ENCODE peak calls at places on chromosome 12, in ten cellular contexts. O, R, Z, V, U, D, C, T, P and G are unnamed samples. For H3K27me3 and H3K4me1, the result is how much of the 10 kb centered on the place peaks cover.

GRCh38 chr12:125387206-125387605 is 322.0 kb downstream of the AACS start:
- DNase-seq in O (no peak), R (no peak), Z (no peak), V (no peak), U (no peak), D (peak), C (no peak), T (no peak), P (no peak), G (no peak)

GRCh38 chr12:113424915-113425823 is 3.0 kb downstream of the SDSL start:
- DNase-seq in O (peak), R (no peak), Z (no peak), V (no peak), U (peak), D (no peak), C (peak), T (peak), P (peak), G (peak)

GRCh38 chr12:130920711-130921381 is 32.9 kb upstream of the ADGRD1 start:
- DNase-seq in O (no peak), R (peak), Z (no peak), V (no peak), U (peak), D (no peak), C (peak), T (peak), P (peak), G (peak)

GRCh38 chr12:22981711-22982110 is 356.7 kb downstream of the ETNK1 start:
- DNase-seq in O (no peak), R (no peak), Z (no peak), V (no peak), U (peak), D (no peak), C (no peak), T (no peak), P (no peak), G (no peak)

GRCh38 chr12:3313655-3314305 is 177.2 kb upstream of the PRMT8 start:
- DNase-seq in O (no peak), R (no peak), Z (no peak), V (no peak), U (peak), D (no peak), C (no peak), T (no peak), P (peak), G (no peak)

GRCh38 chr12:19856389-19856788 is 417.1 kb downstream of the AEBP2 start:
- DNase-seq in O (no peak), R (no peak), Z (no peak), V (no peak), U (peak), D (no peak), C (no peak), T (no peak), P (no peak), G (no peak)

GRCh38 chr12:115857160-115857920 is 420.2 kb downstream of the MED13L start:
- DNase-seq in O (no peak), R (no peak), Z (no peak), V (no peak), U (no peak), D (no peak), C (no peak), T (no peak), P (no peak), G (no peak)

GRCh38 chr12:71107976-71108749 is 49.6 kb downstream of the TSPAN8 start:
- DNase-seq in O (no peak), R (no peak), Z (no peak), V (no peak), U (no peak), D (no peak), C (no peak), T (no peak), P (peak), G (no peak)

GRCh38 chr12:57810450-57810849 is 8.1 kb downstream of the AVIL start:
- DNase-seq in O (peak), R (no peak), Z (no peak), V (no peak), U (peak), D (no peak), C (no peak), T (no peak), P (no peak), G (no peak)

GRCh38 chr12:16168078-16168477 is 109.4 kb downstream of the SLC15A5 start:
- DNase-seq in O (no peak), R (no peak), Z (no peak), V (no peak), U (no peak), D (no peak), C (no peak), T (no peak), P (no peak), G (no peak)

GRCh38 chr12:53289891-53290290 is 5.5 kb upstream of the PFDN5 start:
- DNase-seq in O (no peak), R (no peak), Z (no peak), V (no peak), U (peak), D (no peak), C (no peak), T (no peak), P (no peak), G (no peak)

GRCh38 chr12:22709292-22709691 is 84.3 kb downstream of the ETNK1 start:
- DNase-seq in O (no peak), R (no peak), Z (no peak), V (no peak), U (no peak), D (no peak), C (no peak), T (no peak), P (no peak), G (no peak)

GRCh38 chr12:21852251-21852650 is 77.7 kb upstream of the KCNJ8 start:
- DNase-seq in O (no peak), R (no peak), Z (no peak), V (no peak), U (peak), D (no peak), C (no peak), T (no peak), P (no peak), G (no peak)

GRCh38 chr12:43501705-43502104 is 50.3 kb downstream of the ADAMTS20 start:
- DNase-seq in O (no peak), R (no peak), Z (no peak), V (no peak), U (peak), D (no peak), C (no peak), T (no peak), P (no peak), G (no peak)

GRCh38 chr12:89470741-89471504 is 53.7 kb downstream of the GALNT4 start:
- DNase-seq in O (no peak), R (no peak), Z (no peak), V (no peak), U (peak), D (no peak), C (no peak), T (no peak), P (no peak), G (no peak)

GRCh38 chr12:92759634-92760268 is 57.0 kb downstream of the PLEKHG7 start:
- DNase-seq in O (no peak), R (no peak), Z (no peak), V (no peak), U (peak), D (no peak), C (no peak), T (no peak), P (no peak), G (no peak)

GRCh38 chr12:32821293-32822089 is 65.8 kb upstream of the YARS2 start:
- DNase-seq in O (no peak), R (no peak), Z (no peak), V (no peak), U (no peak), D (no peak), C (no peak), T (no peak), P (no peak), G (no peak)

GRCh38 chr12:62075860-62076259 is 184.3 kb upstream of the USP15 start:
- DNase-seq in O (no peak), R (no peak), Z (no peak), V (no peak), U (no peak), D (no peak), C (no peak), T (no peak), P (no peak), G (no peak)

GRCh38 chr12:115467531-115467930 is 783.6 kb upstream of the TBX3 start:
- DNase-seq in O (no peak), R (no peak), Z (no peak), V (no peak), U (peak), D (no peak), C (no peak), T (no peak), P (no peak), G (no peak)

GRCh38 chr12:123998960-123999359 is 25.9 kb downstream of the ZNF664 start:
- DNase-seq in O (no peak), R (no peak), Z (no peak), V (no peak), U (peak), D (no peak), C (no peak), T (no peak), P (no peak), G (no peak)

GRCh38 chr12:118536306-118536900 is 160.0 kb downstream of the SUDS3 start:
- DNase-seq in O (no peak), R (no peak), Z (no peak), V (no peak), U (no peak), D (no peak), C (no peak), T (no peak), P (no peak), G (no peak)

GRCh38 chr12:73465106-73465505 is 1072.5 kb upstream of the ATXN7L3B start:
- DNase-seq in O (no peak), R (no peak), Z (no peak), V (no peak), U (no peak), D (no peak), C (no peak), T (no peak), P (no peak), G (no peak)

GRCh38 chr12:89947437-89948265 is 239.0 kb upstream of the ATP2B1 start:
- DNase-seq in O (no peak), R (no peak), Z (no peak), V (no peak), U (peak), D (no peak), C (no peak), T (no peak), P (no peak), G (no peak)

GRCh38 chr12:89252284-89252683 is 100.0 kb downstream of the DUSP6 start:
- DNase-seq in O (no peak), R (no peak), Z (no peak), V (no peak), U (peak), D (no peak), C (no peak), T (no peak), P (no peak), G (peak)

GRCh38 chr12:1324099-1324498 is 270.3 kb downstream of the FBXL14 start:
- DNase-seq in O (no peak), R (no peak), Z (no peak), V (no peak), U (no peak), D (no peak), C (no peak), T (no peak), P (no peak), G (no peak)

GRCh38 chr12:43882578-43883178 is 46.8 kb downstream of the TMEM117 start:
- DNase-seq in O (no peak), R (no peak), Z (no peak), V (no peak), U (peak), D (no peak), C (peak), T (no peak), P (peak), G (no peak)

GRCh38 chr12:12518919-12519318 is 43.7 kb downstream of the DUSP16 start:
- DNase-seq in O (no peak), R (no peak), Z (no peak), V (no peak), U (peak), D (no peak), C (no peak), T (no peak), P (no peak), G (no peak)

GRCh38 chr12:25248137-25248536 is 2.6 kb downstream of the KRAS start:
- DNase-seq in O (no peak), R (no peak), Z (no peak), V (no peak), U (no peak), D (no peak), C (no peak), T (no peak), P (no peak), G (no peak)

GRCh38 chr12:107859367-107859766 is 84.9 kb downstream of the ASCL4 start:
- DNase-seq in O (no peak), R (no peak), Z (no peak), V (no peak), U (no peak), D (no peak), C (no peak), T (no peak), P (no peak), G (no peak)

DNA sequence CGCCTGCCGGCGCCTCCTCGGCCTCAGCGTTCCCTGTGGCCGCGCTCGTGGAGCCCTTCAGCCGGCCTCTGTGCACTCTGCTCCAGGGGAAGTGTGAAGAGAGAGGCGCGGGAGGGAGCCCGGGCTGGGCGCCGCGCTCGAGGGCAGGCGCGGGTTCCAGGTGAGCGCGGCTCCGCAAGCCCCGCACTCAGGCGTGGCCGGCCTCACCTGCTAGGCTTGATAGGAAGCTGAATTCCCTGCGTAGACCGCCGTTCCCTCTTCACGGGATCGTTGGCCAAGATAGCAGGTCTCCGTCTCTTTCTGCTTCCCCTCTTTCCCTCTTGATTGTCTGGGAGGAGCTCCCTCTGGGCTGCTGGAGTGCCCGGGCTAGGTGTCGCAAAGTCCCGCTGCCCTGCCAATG is 89.7 kb downstream of the ASCL4 start:
- DNase-seq in O (no peak), R (no peak), Z (no peak), V (no peak), U (no peak), D (no peak), C (no peak), T (no peak), P (no peak), G (no peak)
- H3K27me3 ChIP-seq in O (under half), R (under half), Z (under half), V (under half), U (under half), D (under half), C (half or more), T (under half), P (under half), G (under half)

GRCh38 chr12:131988054-131988796 is 38.5 kb downstream of the EP400 start:
- DNase-seq in O (no peak), R (no peak), Z (no peak), V (no peak), U (no peak), D (no peak), C (no peak), T (no peak), P (peak), G (no peak)
- H3K4me1 ChIP-seq in O (under half), R (under half), Z (under half), V (under half), U (under half), D (under half), C (under half), T (under half), P (under half), G (under half)

GRCh38 chr12:6766651-6767300 is 613 bp downstream of the PTMS start:
- DNase-seq in O (peak), R (peak), Z (no peak), V (peak), U (peak), D (peak), C (peak), T (peak), P (peak), G (peak)
- TF ChIP-seq POLR2A in O (no peak), R (no peak), Z (no peak), V (peak), U (no peak), D (no peak), C (peak), T (no peak), P (no peak), G (peak)

GRCh38 chr12:119699199-119699765 is 31.3 kb downstream of the PRKAB1 start:
- DNase-seq in O (no peak), R (no peak), Z (no peak), V (no peak), U (no peak), D (no peak), C (no peak), T (no peak), P (no peak), G (no peak)
- H3K27me3 ChIP-seq in O (under half), R (under half), Z (under half), V (under half), U (under half), D (under half), C (under half), T (under half), P (under half), G (under half)

GRCh38 chr12:121980892-121981272 is 40.8 kb upstream of the BCL7A start:
- DNase-seq in O (no peak), R (no peak), Z (no peak), V (no peak), U (no peak), D (no peak), C (no peak), T (no peak), P (no peak), G (no peak)
- H3K4me1 ChIP-seq in O (under half), R (under half), Z (under half), V (under half), U (under half), D (under half), C (under half), T (under half), P (under half), G (under half)

GRCh38 chr12:47078733-47079364 is 572 bp upstream of the PCED1B start:
- DNase-seq in O (peak), R (peak), Z (no peak), V (peak), U (peak), D (peak), C (peak), T (no peak), P (peak), G (peak)
- TF ChIP-seq POLR2A in O (no peak), R (peak), Z (no peak), V (no peak), U (peak), D (no peak), C (no peak), T (no peak), P (no peak), G (no peak)